ENCODE peak calls at places on chromosomes 2 and 18, in four cellular contexts. W, N, X and E are unnamed samples.

GRCh38 chr2:96396095-96396494 is 60.5 kb downstream of the NCAPH start:
- DNase-seq in W (no peak), N (no peak), X (no peak), E (peak; percentile 77)

GRCh38 chr18:3603460-3604259 is 153.7 kb downstream of the TGIF1 start:
- DNase-seq in W (no peak), N (no peak), X (peak; percentile 3), E (no peak)

GRCh38 chr2:14530506-14530905 is 102.0 kb upstream of the LRATD1 start:
- DNase-seq in W (no peak), N (no peak), X (no peak), E (no peak)

GRCh38 chr18:32629990-32630389 is 142.8 kb downstream of the KLHL14 start:
- DNase-seq in W (no peak), N (no peak), X (peak; percentile 61), E (peak; percentile 17)

GRCh38 chr2:98412751-98413445 is 31.8 kb upstream of the INPP4A start:
- DNase-seq in W (no peak), N (peak; percentile 70), X (no peak), E (no peak)

GRCh38 chr2:229714080-229714735 is at the start of gene DNER:
- DNase-seq in W (peak; percentile 45), N (no peak), X (peak; percentile 79), E (peak; percentile 74)

GRCh38 chr2:190405069-190405468 is 3.1 kb upstream of the MFSD6 start:
- DNase-seq in W (no peak), N (no peak), X (no peak), E (no peak)

GRCh38 chr18:63207154-63207790 is 112.3 kb downstream of the BCL2 start:
- DNase-seq in W (no peak), N (no peak), X (no peak), E (no peak)

GRCh38 chr2:45570671-45571334 is 40.3 kb downstream of the SRBD1 start:
- DNase-seq in W (no peak), N (no peak), X (no peak), E (no peak)

GRCh38 chr2:170425291-170425751 is 247.4 kb downstream of the MYO3B start:
- DNase-seq in W (no peak), N (no peak), X (no peak), E (no peak)

GRCh38 chr2:64859208-64860161 is 129.7 kb upstream of the SLC1A4 start:
- DNase-seq in W (peak; percentile 95), N (no peak), X (peak; percentile 91), E (peak; percentile 92)

GRCh38 chr2:16675781-16676180 is 10.1 kb upstream of the CYRIA start:
- DNase-seq in W (no peak), N (no peak), X (no peak), E (no peak)

GRCh38 chr2:128354731-128355470 is 36.2 kb upstream of the HS6ST1 start:
- DNase-seq in W (no peak), N (no peak), X (no peak), E (no peak)

GRCh38 chr18:75418293-75418692 is 9.2 kb downstream of the SMIM21 start:
- DNase-seq in W (no peak), N (no peak), X (no peak), E (no peak)

GRCh38 chr2:237967463-237967871 is 653 bp downstream of the UBE2F start:
- DNase-seq in W (peak; percentile 71), N (peak; percentile 54), X (peak; percentile 92), E (peak; percentile 80)

GRCh38 chr2:70672990-70673647 is 94.9 kb downstream of the ADD2 start:
- DNase-seq in W (no peak), N (no peak), X (no peak), E (no peak)

GRCh38 chr2:110114007-110114591 is 1.5 kb downstream of the MALL start:
- DNase-seq in W (no peak), N (no peak), X (no peak), E (peak; percentile 53)

GRCh38 chr2:231908584-231908983 is 17.6 kb downstream of the NPPC start:
- DNase-seq in W (no peak), N (no peak), X (no peak), E (no peak)

GRCh38 chr18:46477425-46478011 is 179.5 kb downstream of the LOXHD1 start:
- DNase-seq in W (no peak), N (no peak), X (no peak), E (no peak)

GRCh38 chr2:148918554-148918953 is 43.5 kb downstream of the KIF5C start:
- DNase-seq in W (no peak), N (no peak), X (no peak), E (no peak)

GRCh38 chr2:176637134-176637496 is 367.9 kb downstream of the MTX2 start:
- DNase-seq in W (no peak), N (no peak), X (no peak), E (no peak)
- H3K27ac ChIP-seq in W (peak overlapping the region; percentile 39), N (no peak overlapping the region), X (peak overlapping the region; percentile 28), E (no peak overlapping the region)

DNA sequence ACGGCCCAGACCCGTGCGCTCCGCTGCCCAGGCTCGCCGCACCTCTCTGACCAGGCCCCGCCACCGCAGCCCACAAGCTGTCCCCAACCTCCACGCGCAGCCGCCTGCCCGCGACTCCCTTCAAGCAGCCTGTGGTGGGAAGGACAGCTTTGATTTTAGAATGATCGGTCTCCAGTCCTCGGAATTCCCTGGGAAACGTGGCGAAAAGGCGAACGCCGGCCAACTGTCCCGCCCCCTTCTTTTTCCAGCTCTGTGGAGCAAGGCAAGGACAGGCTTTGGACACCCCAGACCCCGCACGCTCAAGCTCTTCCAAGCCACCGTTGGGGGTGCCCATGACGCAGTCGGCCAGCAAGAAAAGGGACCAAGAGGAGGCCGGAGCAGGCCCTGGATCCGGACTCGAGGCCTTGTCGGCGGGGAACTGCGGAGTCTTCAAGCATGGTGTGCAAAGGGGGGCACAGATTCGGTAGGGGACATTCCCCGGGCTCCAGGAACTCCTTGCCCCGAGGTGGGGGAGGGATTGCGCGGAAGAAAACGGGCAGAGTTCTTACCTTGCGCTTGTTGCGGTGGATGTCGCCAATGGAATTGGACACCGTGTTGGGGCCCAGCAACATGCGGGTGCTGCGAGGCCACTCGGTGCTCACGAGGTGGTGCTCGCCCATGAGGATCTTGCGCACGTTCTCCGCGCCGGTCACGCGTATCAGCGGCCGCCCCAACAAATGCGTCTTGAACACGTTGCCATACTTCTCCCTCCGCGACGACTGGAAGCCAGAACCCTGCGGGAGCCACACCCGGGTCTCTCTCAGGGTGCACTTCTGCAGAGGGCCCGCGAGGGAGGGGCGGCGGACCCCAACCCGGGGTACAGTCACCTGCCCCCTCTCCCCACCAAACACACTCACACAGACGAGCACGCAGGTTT is 4.0 kb downstream of the CYP26B1 start:
- DNase-seq in W (peak; percentile 56), N (peak; percentile 41), X (peak; percentile 74), E (peak; percentile 72)
- H3K4me1 ChIP-seq in W (peaks cover 46% of the 10 kb centered on the region), N (peaks cover 37% of the 10 kb centered on the region), X (peaks cover 80% of the 10 kb centered on the region), E (no peaks in the 10 kb centered on the region)

GRCh38 chr2:218798767-218799504 is 17.0 kb downstream of the CYP27A1 start:
- DNase-seq in W (no peak), N (no peak), X (no peak), E (no peak)

GRCh38 chr2:218799990-218800389 is 18.0 kb downstream of the CYP27A1 start:
- DNase-seq in W (no peak), N (no peak), X (no peak), E (no peak)

GRCh38 chr2:218805627-218806026 is 23.7 kb downstream of the CYP27A1 start:
- DNase-seq in W (no peak), N (no peak), X (no peak), E (no peak)

GRCh38 chr2:218804817-218805216 is 22.9 kb downstream of the CYP27A1 start:
- DNase-seq in W (no peak), N (no peak), X (no peak), E (no peak)

GRCh38 chr2:218802595-218802994 is 20.6 kb downstream of the CYP27A1 start:
- DNase-seq in W (no peak), N (no peak), X (no peak), E (no peak)
- H3K27ac ChIP-seq in W (peak overlapping the region; percentile 60), N (no peak overlapping the region), X (no peak overlapping the region), E (no peak overlapping the region)

GRCh38 chr18:56115072-56116038 is 523.0 kb downstream of the TXNL1 start:
- DNase-seq in W (no peak), N (no peak), X (no peak), E (no peak)
- H3K4me1 ChIP-seq in W (no peaks in the 10 kb centered on the region), N (no peaks in the 10 kb centered on the region), X (peaks cover 4% of the 10 kb centered on the region), E (no peaks in the 10 kb centered on the region)

GRCh38 chr2:216363221-216363620 is 9.1 kb downstream of the MARCHF4 start:
- DNase-seq in W (no peak), N (no peak), X (no peak), E (no peak)
- H3K27ac ChIP-seq in W (no peak overlapping the region), N (no peak overlapping the region), X (no peak overlapping the region), E (no peak overlapping the region)

GRCh38 chr2:68762112-68762511 is 27.5 kb downstream of the ARHGAP25 start:
- DNase-seq in W (no peak), N (no peak), X (no peak), E (no peak)

GRCh38 chr2:68765739-68766377 is 31.2 kb downstream of the ARHGAP25 start:
- DNase-seq in W (no peak), N (no peak), X (no peak), E (no peak)

GRCh38 chr2:68764781-68765385 is 30.3 kb downstream of the ARHGAP25 start:
- DNase-seq in W (no peak), N (no peak), X (no peak), E (no peak)

GRCh38 chr2:68764041-68764780 is 29.6 kb downstream of the ARHGAP25 start:
- DNase-seq in W (no peak), N (no peak), X (no peak), E (no peak)

GRCh38 chr2:68762665-68763064 is 28.1 kb downstream of the ARHGAP25 start:
- DNase-seq in W (no peak), N (no peak), X (no peak), E (no peak)
- H3K4me1 ChIP-seq in W (no peaks in the 10 kb centered on the region), N (peaks cover 96% of the 10 kb centered on the region), X (peaks cover 79% of the 10 kb centered on the region), E (peaks cover 3% of the 10 kb centered on the region)

GRCh38 chr2:241157841-241158545 is 7.7 kb downstream of the PPP1R7 start:
- DNase-seq in W (no peak), N (no peak), X (peak; percentile 48), E (no peak)
- H3K27ac ChIP-seq in W (no peak overlapping the region), N (no peak overlapping the region), X (no peak overlapping the region), E (no peak overlapping the region)